ENCODE peak calls at places on chromosomes 2 and 18, in nine cellular contexts. One of them, this sample, is unnamed.
A peak's percentile ranks its signal among the peaks of the same experiment; 100 is the strongest.

GRCh38 chr2:11344956-11345671 is 678 bp upstream of the ROCK2 start:
- DNase-seq in K562: no peak
- DNase-seq in heart right ventricle: peak; percentile 63
- DNase-seq in cardiac fibroblast: peak; percentile 69
- DNase-seq in AG04450: peak; percentile 33
- DNase-seq in GM06990: no peak
- DNase-seq in body of pancreas: peak; percentile 80
- DNase-seq in foreskin fibroblast: peak; percentile 88
- DNase-seq in fibroblast of mammary gland: peak; percentile 89
- DNase-seq in this sample: peak; percentile 60

GRCh38 chr2:104788721-104789446 is 65.0 kb upstream of the POU3F3 start:
- DNase-seq in K562: no peak
- DNase-seq in heart right ventricle: no peak
- DNase-seq in cardiac fibroblast: no peak
- DNase-seq in AG04450: no peak
- DNase-seq in GM06990: no peak
- DNase-seq in body of pancreas: no peak
- DNase-seq in foreskin fibroblast: no peak
- DNase-seq in fibroblast of mammary gland: no peak
- DNase-seq in this sample: no peak

GRCh38 chr18:6370886-6371635 is 43.6 kb downstream of the L3MBTL4 start:
- DNase-seq in K562: no peak
- DNase-seq in heart right ventricle: no peak
- DNase-seq in cardiac fibroblast: no peak
- DNase-seq in AG04450: no peak
- DNase-seq in GM06990: no peak
- DNase-seq in body of pancreas: peak; percentile 65
- DNase-seq in foreskin fibroblast: no peak
- DNase-seq in fibroblast of mammary gland: no peak
- DNase-seq in this sample: peak; percentile 56

GRCh38 chr2:207766697-207767460 is 2.8 kb downstream of the FZD5 start:
- DNase-seq in K562: no peak
- DNase-seq in heart right ventricle: no peak
- DNase-seq in cardiac fibroblast: no peak
- DNase-seq in AG04450: no peak
- DNase-seq in GM06990: peak; percentile 37
- DNase-seq in body of pancreas: peak; percentile 56
- DNase-seq in foreskin fibroblast: no peak
- DNase-seq in fibroblast of mammary gland: no peak
- DNase-seq in this sample: no peak

GRCh38 chr2:121101093-121101715 is 183.8 kb downstream of the TFCP2L1 start:
- DNase-seq in K562: no peak
- DNase-seq in heart right ventricle: no peak
- DNase-seq in cardiac fibroblast: no peak
- DNase-seq in AG04450: no peak
- DNase-seq in GM06990: no peak
- DNase-seq in body of pancreas: no peak
- DNase-seq in foreskin fibroblast: no peak
- DNase-seq in fibroblast of mammary gland: no peak
- DNase-seq in this sample: no peak

GRCh38 chr18:28729321-28729720 is 552.4 kb upstream of the CDH2 start:
- DNase-seq in K562: no peak
- DNase-seq in heart right ventricle: no peak
- DNase-seq in cardiac fibroblast: peak; percentile 75
- DNase-seq in AG04450: no peak
- DNase-seq in GM06990: no peak
- DNase-seq in body of pancreas: no peak
- DNase-seq in foreskin fibroblast: peak; percentile 11
- DNase-seq in fibroblast of mammary gland: peak; percentile 30
- DNase-seq in this sample: no peak

GRCh38 chr2:154425999-154426398 is 272.5 kb upstream of the KCNJ3 start:
- DNase-seq in K562: no peak
- DNase-seq in heart right ventricle: peak; percentile 17
- DNase-seq in cardiac fibroblast: no peak
- DNase-seq in AG04450: no peak
- DNase-seq in GM06990: no peak
- DNase-seq in body of pancreas: peak; percentile 40
- DNase-seq in foreskin fibroblast: no peak
- DNase-seq in fibroblast of mammary gland: no peak
- DNase-seq in this sample: no peak

GRCh38 chr18:54269924-54270844 is 867 bp downstream of the POLI start:
- DNase-seq in K562: no peak
- DNase-seq in heart right ventricle: peak; percentile 38
- DNase-seq in cardiac fibroblast: peak; percentile 59
- DNase-seq in AG04450: no peak
- DNase-seq in GM06990: no peak
- DNase-seq in body of pancreas: peak; percentile 63
- DNase-seq in foreskin fibroblast: peak; percentile 28
- DNase-seq in fibroblast of mammary gland: peak; percentile 45
- DNase-seq in this sample: peak; percentile 71

GRCh38 chr2:220913384-220913783 is 658.7 kb downstream of the EPHA4 start:
- DNase-seq in K562: no peak
- DNase-seq in heart right ventricle: no peak
- DNase-seq in cardiac fibroblast: no peak
- DNase-seq in AG04450: no peak
- DNase-seq in GM06990: no peak
- DNase-seq in body of pancreas: no peak
- DNase-seq in foreskin fibroblast: no peak
- DNase-seq in fibroblast of mammary gland: no peak
- DNase-seq in this sample: no peak

GRCh38 chr2:154307007-154307406 is 391.5 kb upstream of the KCNJ3 start:
- DNase-seq in K562: no peak
- DNase-seq in heart right ventricle: no peak
- DNase-seq in cardiac fibroblast: no peak
- DNase-seq in AG04450: no peak
- DNase-seq in GM06990: no peak
- DNase-seq in body of pancreas: no peak
- DNase-seq in foreskin fibroblast: no peak
- DNase-seq in fibroblast of mammary gland: no peak
- DNase-seq in this sample: no peak

GRCh38 chr2:161414385-161415040 is 1.6 kb upstream of the TBR1 start:
- DNase-seq in K562: peak; percentile 32
- DNase-seq in heart right ventricle: no peak
- DNase-seq in cardiac fibroblast: peak; percentile 37
- DNase-seq in AG04450: no peak
- DNase-seq in GM06990: no peak
- DNase-seq in body of pancreas: no peak
- DNase-seq in foreskin fibroblast: no peak
- DNase-seq in fibroblast of mammary gland: peak; percentile 26
- DNase-seq in this sample: no peak

DNA sequence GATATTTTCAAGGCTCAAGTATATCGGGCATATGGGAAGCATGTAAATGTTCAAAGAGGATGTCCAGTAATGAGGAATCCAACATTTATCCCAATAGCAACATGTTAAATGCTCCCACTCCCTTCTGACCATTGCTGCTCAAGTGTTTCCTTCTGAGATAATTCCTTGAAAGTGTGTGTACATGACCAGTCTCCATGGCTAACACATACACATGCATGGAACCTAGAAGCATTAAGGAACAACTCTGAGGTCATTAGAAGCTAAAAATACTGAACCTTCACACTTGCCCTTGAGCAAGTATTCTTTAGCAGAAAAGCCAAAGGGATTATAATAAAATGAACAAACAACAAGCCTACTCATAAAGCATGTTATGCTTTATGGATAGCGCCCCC is 433.8 kb upstream of the TCF4 start:
- DNase-seq in K562: no peak
- DNase-seq in heart right ventricle: no peak
- DNase-seq in cardiac fibroblast: no peak
- DNase-seq in AG04450: no peak
- DNase-seq in GM06990: no peak
- DNase-seq in body of pancreas: no peak
- DNase-seq in foreskin fibroblast: no peak
- DNase-seq in fibroblast of mammary gland: no peak
- DNase-seq in this sample: no peak
- H3K4me3 ChIP-seq in K562: no peak overlapping the region
- H3K4me3 ChIP-seq in heart right ventricle: no peak overlapping the region
- H3K4me3 ChIP-seq in cardiac fibroblast: no peak overlapping the region
- H3K4me3 ChIP-seq in AG04450: no peak overlapping the region
- H3K4me3 ChIP-seq in GM06990: no peak overlapping the region
- H3K4me3 ChIP-seq in body of pancreas: no peak overlapping the region
- H3K4me3 ChIP-seq in foreskin fibroblast: no peak overlapping the region
- H3K4me3 ChIP-seq in fibroblast of mammary gland: no peak overlapping the region
- H3K4me3 ChIP-seq in this sample: no peak overlapping the region

DNA sequence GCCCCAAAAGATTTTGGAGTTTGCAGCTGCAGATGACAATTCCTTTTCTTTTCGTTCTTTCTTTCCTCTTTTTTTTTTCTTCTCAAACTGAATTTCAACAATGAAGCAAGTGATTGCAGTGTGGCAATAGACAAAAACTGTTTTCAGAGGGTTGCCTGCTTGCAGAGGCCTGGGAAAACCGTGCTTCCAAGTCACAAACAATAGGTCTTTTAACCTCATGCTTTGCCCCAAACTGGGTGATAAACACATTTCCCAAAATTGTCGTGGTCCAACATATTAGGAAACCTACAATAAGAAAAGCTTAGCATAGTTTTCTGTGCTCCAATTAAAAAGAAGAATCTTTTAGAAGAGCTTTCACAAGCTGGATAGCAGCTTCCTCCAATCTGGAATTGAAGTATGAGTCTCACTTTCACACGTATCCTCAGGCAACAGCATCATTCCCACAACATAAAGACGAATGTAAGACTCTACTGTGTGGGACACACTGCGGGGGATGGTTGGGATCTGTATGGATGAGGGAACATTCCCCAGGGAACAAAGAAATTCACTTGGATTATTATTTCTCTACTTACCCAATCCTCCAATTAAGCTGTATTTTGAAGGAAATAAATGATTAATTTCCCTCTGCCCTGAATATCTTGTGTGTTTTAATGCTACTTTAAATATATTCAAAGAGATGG is 656.1 kb downstream of the RNF144A start:
- DNase-seq in K562: no peak
- DNase-seq in heart right ventricle: no peak
- DNase-seq in cardiac fibroblast: no peak
- DNase-seq in AG04450: no peak
- DNase-seq in GM06990: no peak
- DNase-seq in body of pancreas: no peak
- DNase-seq in foreskin fibroblast: no peak
- DNase-seq in fibroblast of mammary gland: no peak
- DNase-seq in this sample: no peak
- TF ChIP-seq CTCF in K562: no peak
- TF ChIP-seq CTCF in heart right ventricle: no peak
- TF ChIP-seq CTCF in cardiac fibroblast: no peak
- TF ChIP-seq CTCF in AG04450: no peak
- TF ChIP-seq CTCF in GM06990: no peak
- TF ChIP-seq CTCF in body of pancreas: no peak
- TF ChIP-seq CTCF in foreskin fibroblast: no peak
- TF ChIP-seq CTCF in fibroblast of mammary gland: no peak
- TF ChIP-seq CTCF in this sample: no peak

GRCh38 chr2:200810967-200811335 is 759 bp upstream of the BZW1 start:
- DNase-seq in K562: no peak
- DNase-seq in heart right ventricle: no peak
- DNase-seq in cardiac fibroblast: no peak
- DNase-seq in AG04450: no peak
- DNase-seq in GM06990: no peak
- DNase-seq in body of pancreas: no peak
- DNase-seq in foreskin fibroblast: no peak
- DNase-seq in fibroblast of mammary gland: no peak
- DNase-seq in this sample: no peak
- H3K4me3 ChIP-seq in K562: peak overlapping the region; percentile 96
- H3K4me3 ChIP-seq in heart right ventricle: peak overlapping the region; percentile 96
- H3K4me3 ChIP-seq in cardiac fibroblast: peak overlapping the region; percentile 85
- H3K4me3 ChIP-seq in AG04450: peak overlapping the region; percentile 69
- H3K4me3 ChIP-seq in GM06990: peak overlapping the region; percentile 95
- H3K4me3 ChIP-seq in body of pancreas: peak overlapping the region; percentile 14
- H3K4me3 ChIP-seq in foreskin fibroblast: peak overlapping the region; percentile 65
- H3K4me3 ChIP-seq in fibroblast of mammary gland: peak overlapping the region; percentile 65
- H3K4me3 ChIP-seq in this sample: peak overlapping the region; percentile 24

GRCh38 chr2:193357508-193357907 is 1162.8 kb upstream of the TMEFF2 start:
- DNase-seq in K562: no peak
- DNase-seq in heart right ventricle: no peak
- DNase-seq in cardiac fibroblast: no peak
- DNase-seq in AG04450: no peak
- DNase-seq in GM06990: no peak
- DNase-seq in body of pancreas: no peak
- DNase-seq in foreskin fibroblast: no peak
- DNase-seq in fibroblast of mammary gland: no peak
- DNase-seq in this sample: no peak
- TF ChIP-seq CTCF in K562: no peak
- TF ChIP-seq CTCF in heart right ventricle: no peak
- TF ChIP-seq CTCF in cardiac fibroblast: no peak
- TF ChIP-seq CTCF in AG04450: no peak
- TF ChIP-seq CTCF in GM06990: no peak
- TF ChIP-seq CTCF in body of pancreas: no peak
- TF ChIP-seq CTCF in foreskin fibroblast: no peak
- TF ChIP-seq CTCF in fibroblast of mammary gland: no peak
- TF ChIP-seq CTCF in this sample: no peak

GRCh38 chr2:129934044-129934822 is 45.2 kb upstream of the RAB6C start:
- DNase-seq in K562: no peak
- DNase-seq in heart right ventricle: no peak
- DNase-seq in cardiac fibroblast: no peak
- DNase-seq in AG04450: no peak
- DNase-seq in GM06990: no peak
- DNase-seq in body of pancreas: no peak
- DNase-seq in foreskin fibroblast: peak; percentile 24
- DNase-seq in fibroblast of mammary gland: no peak
- DNase-seq in this sample: no peak
- H3K4me3 ChIP-seq in K562: no peak overlapping the region
- H3K4me3 ChIP-seq in heart right ventricle: no peak overlapping the region
- H3K4me3 ChIP-seq in cardiac fibroblast: no peak overlapping the region
- H3K4me3 ChIP-seq in AG04450: no peak overlapping the region
- H3K4me3 ChIP-seq in GM06990: no peak overlapping the region
- H3K4me3 ChIP-seq in body of pancreas: no peak overlapping the region
- H3K4me3 ChIP-seq in foreskin fibroblast: peak overlapping the region; percentile 48
- H3K4me3 ChIP-seq in fibroblast of mammary gland: peak overlapping the region; percentile 3
- H3K4me3 ChIP-seq in this sample: no peak overlapping the region

This sample was measured in lung.